ENCODE peak calls at places on chromosomes 1 and 21, in eight cellular contexts. One of them, this sample, is unnamed.

GRCh38 chr1:219660666-219661463 is 48.0 kb upstream of the ZC3H11B start:
- DNase-seq in stimulated activated CD4-positive, alpha-beta T cell treated with anti-CD3 and anti-CD28 coated beads, Interleukin-4, amount 100 ng/mL, for 1 hour: peak
- DNase-seq in H7: peak
- DNase-seq in Kasumi-1: peak
- DNase-seq in progenitor cell of endocrine pancreas: peak
- DNase-seq in GM23248: peak
- DNase-seq in M059J: peak
- DNase-seq in HS-5: no peak
- DNase-seq in this sample: peak

GRCh38 chr1:92708368-92708950 is 76.4 kb downstream of the EVI5 start:
- DNase-seq in Kasumi-1: peak
- DNase-seq in HS-5: no peak
- DNase-seq in H7: no peak
- DNase-seq in stimulated activated CD4-positive, alpha-beta T cell treated with anti-CD3 and anti-CD28 coated beads, Interleukin-4, amount 100 ng/mL, for 1 hour: no peak
- DNase-seq in GM23248: no peak
- DNase-seq in progenitor cell of endocrine pancreas: no peak
- DNase-seq in M059J: peak
- DNase-seq in this sample: no peak

GRCh38 chr1:21607549-21608529 is 61.3 kb downstream of the RAP1GAP start:
- DNase-seq in Kasumi-1: no peak
- DNase-seq in stimulated activated CD4-positive, alpha-beta T cell treated with anti-CD3 and anti-CD28 coated beads, Interleukin-4, amount 100 ng/mL, for 1 hour: peak
- DNase-seq in GM23248: peak
- DNase-seq in HS-5: no peak
- DNase-seq in M059J: peak
- DNase-seq in progenitor cell of endocrine pancreas: peak
- DNase-seq in H7: peak
- DNase-seq in this sample: peak

GRCh38 chr1:30511563-30512252 is 211.7 kb downstream of the MATN1 start:
- DNase-seq in stimulated activated CD4-positive, alpha-beta T cell treated with anti-CD3 and anti-CD28 coated beads, Interleukin-4, amount 100 ng/mL, for 1 hour: no peak
- DNase-seq in HS-5: peak
- DNase-seq in M059J: peak
- DNase-seq in H7: no peak
- DNase-seq in GM23248: peak
- DNase-seq in Kasumi-1: no peak
- DNase-seq in progenitor cell of endocrine pancreas: no peak
- DNase-seq in this sample: no peak

GRCh38 chr1:188281927-188282326 is 1453.2 kb downstream of the PLA2G4A start:
- DNase-seq in Kasumi-1: no peak
- DNase-seq in H7: no peak
- DNase-seq in stimulated activated CD4-positive, alpha-beta T cell treated with anti-CD3 and anti-CD28 coated beads, Interleukin-4, amount 100 ng/mL, for 1 hour: no peak
- DNase-seq in GM23248: no peak
- DNase-seq in HS-5: no peak
- DNase-seq in progenitor cell of endocrine pancreas: no peak
- DNase-seq in M059J: no peak
- DNase-seq in this sample: no peak

GRCh38 chr1:9086060-9086459 is 16.6 kb upstream of the SLC2A5 start:
- DNase-seq in Kasumi-1: no peak
- DNase-seq in M059J: peak
- DNase-seq in GM23248: peak
- DNase-seq in H7: no peak
- DNase-seq in progenitor cell of endocrine pancreas: no peak
- DNase-seq in HS-5: no peak
- DNase-seq in stimulated activated CD4-positive, alpha-beta T cell treated with anti-CD3 and anti-CD28 coated beads, Interleukin-4, amount 100 ng/mL, for 1 hour: no peak
- DNase-seq in this sample: peak

GRCh38 chr1:230025686-230026085 is 41.4 kb upstream of the GALNT2 start:
- DNase-seq in HS-5: no peak
- DNase-seq in GM23248: no peak
- DNase-seq in progenitor cell of endocrine pancreas: no peak
- DNase-seq in H7: no peak
- DNase-seq in stimulated activated CD4-positive, alpha-beta T cell treated with anti-CD3 and anti-CD28 coated beads, Interleukin-4, amount 100 ng/mL, for 1 hour: no peak
- DNase-seq in Kasumi-1: no peak
- DNase-seq in M059J: no peak
- DNase-seq in this sample: no peak

GRCh38 chr1:36890776-36891175 is 143.5 kb downstream of the GRIK3 start:
- DNase-seq in stimulated activated CD4-positive, alpha-beta T cell treated with anti-CD3 and anti-CD28 coated beads, Interleukin-4, amount 100 ng/mL, for 1 hour: no peak
- DNase-seq in GM23248: no peak
- DNase-seq in progenitor cell of endocrine pancreas: no peak
- DNase-seq in Kasumi-1: no peak
- DNase-seq in H7: no peak
- DNase-seq in HS-5: no peak
- DNase-seq in M059J: no peak
- DNase-seq in this sample: no peak

GRCh38 chr1:94044290-94044790 is 76.6 kb downstream of the ABCA4 start:
- DNase-seq in M059J: no peak
- DNase-seq in progenitor cell of endocrine pancreas: peak
- DNase-seq in stimulated activated CD4-positive, alpha-beta T cell treated with anti-CD3 and anti-CD28 coated beads, Interleukin-4, amount 100 ng/mL, for 1 hour: no peak
- DNase-seq in GM23248: no peak
- DNase-seq in Kasumi-1: peak
- DNase-seq in HS-5: no peak
- DNase-seq in H7: no peak
- DNase-seq in this sample: peak

GRCh38 chr1:36771222-36771621 is 263.1 kb downstream of the GRIK3 start:
- DNase-seq in progenitor cell of endocrine pancreas: no peak
- DNase-seq in Kasumi-1: no peak
- DNase-seq in GM23248: no peak
- DNase-seq in stimulated activated CD4-positive, alpha-beta T cell treated with anti-CD3 and anti-CD28 coated beads, Interleukin-4, amount 100 ng/mL, for 1 hour: no peak
- DNase-seq in M059J: no peak
- DNase-seq in H7: peak
- DNase-seq in HS-5: no peak
- DNase-seq in this sample: no peak

GRCh38 chr1:205600085-205600484 is 31.7 kb downstream of the ELK4 start:
- DNase-seq in GM23248: peak
- DNase-seq in H7: no peak
- DNase-seq in stimulated activated CD4-positive, alpha-beta T cell treated with anti-CD3 and anti-CD28 coated beads, Interleukin-4, amount 100 ng/mL, for 1 hour: no peak
- DNase-seq in progenitor cell of endocrine pancreas: no peak
- DNase-seq in HS-5: no peak
- DNase-seq in M059J: peak
- DNase-seq in Kasumi-1: no peak
- DNase-seq in this sample: no peak

GRCh38 chr1:183783342-183783741 is 21.6 kb upstream of the RGL1 start:
- DNase-seq in GM23248: peak
- DNase-seq in stimulated activated CD4-positive, alpha-beta T cell treated with anti-CD3 and anti-CD28 coated beads, Interleukin-4, amount 100 ng/mL, for 1 hour: no peak
- DNase-seq in HS-5: no peak
- DNase-seq in Kasumi-1: no peak
- DNase-seq in M059J: peak
- DNase-seq in H7: no peak
- DNase-seq in progenitor cell of endocrine pancreas: no peak
- DNase-seq in this sample: no peak

GRCh38 chr21:45152265-45152746 is 77.9 kb downstream of the ADARB1 start:
- DNase-seq in Kasumi-1: peak
- DNase-seq in stimulated activated CD4-positive, alpha-beta T cell treated with anti-CD3 and anti-CD28 coated beads, Interleukin-4, amount 100 ng/mL, for 1 hour: peak
- DNase-seq in progenitor cell of endocrine pancreas: no peak
- DNase-seq in H7: peak
- DNase-seq in GM23248: no peak
- DNase-seq in M059J: no peak
- DNase-seq in HS-5: no peak
- DNase-seq in this sample: peak

GRCh38 chr21:26003428-26003827 is 167.1 kb downstream of the APP start:
- DNase-seq in progenitor cell of endocrine pancreas: no peak
- DNase-seq in M059J: no peak
- DNase-seq in Kasumi-1: no peak
- DNase-seq in stimulated activated CD4-positive, alpha-beta T cell treated with anti-CD3 and anti-CD28 coated beads, Interleukin-4, amount 100 ng/mL, for 1 hour: no peak
- DNase-seq in GM23248: no peak
- DNase-seq in HS-5: no peak
- DNase-seq in H7: no peak
- DNase-seq in this sample: no peak

GRCh38 chr1:218671573-218671972 is 326.4 kb downstream of the TGFB2 start:
- DNase-seq in M059J: no peak
- DNase-seq in progenitor cell of endocrine pancreas: no peak
- DNase-seq in Kasumi-1: no peak
- DNase-seq in stimulated activated CD4-positive, alpha-beta T cell treated with anti-CD3 and anti-CD28 coated beads, Interleukin-4, amount 100 ng/mL, for 1 hour: no peak
- DNase-seq in H7: no peak
- DNase-seq in GM23248: no peak
- DNase-seq in HS-5: no peak
- DNase-seq in this sample: peak

GRCh38 chr1:28526886-28527285 is 21.0 kb downstream of the RCC1 start:
- DNase-seq in M059J: peak
- DNase-seq in HS-5: no peak
- DNase-seq in Kasumi-1: no peak
- DNase-seq in GM23248: no peak
- DNase-seq in H7: no peak
- DNase-seq in stimulated activated CD4-positive, alpha-beta T cell treated with anti-CD3 and anti-CD28 coated beads, Interleukin-4, amount 100 ng/mL, for 1 hour: no peak
- DNase-seq in progenitor cell of endocrine pancreas: no peak
- DNase-seq in this sample: no peak

GRCh38 chr1:84876353-84876752 is 16.7 kb downstream of the LPAR3 start:
- DNase-seq in M059J: no peak
- DNase-seq in H7: no peak
- DNase-seq in GM23248: no peak
- DNase-seq in Kasumi-1: no peak
- DNase-seq in stimulated activated CD4-positive, alpha-beta T cell treated with anti-CD3 and anti-CD28 coated beads, Interleukin-4, amount 100 ng/mL, for 1 hour: no peak
- DNase-seq in progenitor cell of endocrine pancreas: no peak
- DNase-seq in HS-5: no peak
- DNase-seq in this sample: no peak

GRCh38 chr1:180611016-180611930 is 20.5 kb upstream of the XPR1 start:
- DNase-seq in H7: no peak
- DNase-seq in progenitor cell of endocrine pancreas: no peak
- DNase-seq in Kasumi-1: peak
- DNase-seq in HS-5: no peak
- DNase-seq in M059J: peak
- DNase-seq in GM23248: peak
- DNase-seq in stimulated activated CD4-positive, alpha-beta T cell treated with anti-CD3 and anti-CD28 coated beads, Interleukin-4, amount 100 ng/mL, for 1 hour: no peak
- DNase-seq in this sample: no peak

This sample was measured in left kidney.